ENCODE peak calls at places on chromosome 7, in ten cellular contexts. Z, X, L, S, H, W, P, K, M and R are unnamed samples.

GRCh38 chr7:96826089-96826488 is 116.4 kb upstream of the SEM1 start:
- DNase-seq in Z (no peak), X (no peak), L (no peak), S (no peak), H (no peak), W (peak; percentile 22), P (no peak), K (peak; percentile 4), M (no peak), R (no peak)

GRCh38 chr7:24152907-24153513 is 131.0 kb upstream of the NPY start:
- DNase-seq in Z (no peak), X (no peak), L (no peak), S (no peak), H (no peak), W (no peak), P (no peak), K (no peak), M (no peak), R (no peak)

GRCh38 chr7:88307841-88308240 is 1.1 kb upstream of the STEAP4 start:
- DNase-seq in Z (no peak), X (no peak), L (no peak), S (no peak), H (no peak), W (peak; percentile 60), P (no peak), K (no peak), M (peak; percentile 67), R (no peak)

GRCh38 chr7:122944682-122945303 is 50.7 kb downstream of the TAS2R16 start:
- DNase-seq in Z (no peak), X (peak; percentile 0), L (no peak), S (peak; percentile 1), H (peak; percentile 43), W (peak; percentile 29), P (no peak), K (peak; percentile 21), M (no peak), R (peak; percentile 51)

GRCh38 chr7:34165927-34166550 is 260.7 kb downstream of the BMPER start:
- DNase-seq in Z (no peak), X (peak; percentile 75), L (no peak), S (peak; percentile 62), H (peak; percentile 73), W (peak; percentile 53), P (no peak), K (peak; percentile 61), M (peak; percentile 33), R (peak; percentile 72)

GRCh38 chr7:44293561-44294324 is 31.7 kb downstream of the CAMK2B start:
- DNase-seq in Z (peak; percentile 22), X (peak; percentile 29), L (peak; percentile 16), S (no peak), H (no peak), W (peak; percentile 27), P (no peak), K (no peak), M (no peak), R (no peak)

GRCh38 chr7:93715234-93715633 is 140.7 kb upstream of the CALCR start:
- DNase-seq in Z (peak; percentile 35), X (peak; percentile 71), L (peak; percentile 36), S (peak; percentile 54), H (peak; percentile 76), W (peak; percentile 52), P (peak; percentile 56), K (peak; percentile 71), M (peak; percentile 16), R (peak; percentile 63)

GRCh38 chr7:70663680-70664079 is 468.3 kb upstream of the GALNT17 start:
- DNase-seq in Z (no peak), X (no peak), L (no peak), S (no peak), H (no peak), W (no peak), P (no peak), K (no peak), M (no peak), R (no peak)

GRCh38 chr7:132500727-132501410 is 75.4 kb downstream of the PLXNA4 start:
- DNase-seq in Z (peak; percentile 44), X (peak; percentile 34), L (peak; percentile 55), S (peak; percentile 76), H (peak; percentile 36), W (no peak), P (peak; percentile 28), K (peak; percentile 15), M (no peak), R (peak; percentile 70)

GRCh38 chr7:39683216-39683845 is 60.0 kb downstream of the RALA start:
- DNase-seq in Z (no peak), X (peak; percentile 82), L (no peak), S (peak; percentile 76), H (peak; percentile 52), W (peak; percentile 29), P (no peak), K (peak; percentile 80), M (no peak), R (peak; percentile 82)

GRCh38 chr7:33743594-33743993 is 161.7 kb upstream of the BMPER start:
- DNase-seq in Z (no peak), X (peak; percentile 92), L (no peak), S (peak; percentile 87), H (peak; percentile 98), W (peak; percentile 98), P (no peak), K (peak; percentile 84), M (peak; percentile 91), R (peak; percentile 93)

GRCh38 chr7:28908775-28909174 is 49.4 kb downstream of the TRIL start:
- DNase-seq in Z (no peak), X (no peak), L (no peak), S (no peak), H (no peak), W (no peak), P (no peak), K (no peak), M (no peak), R (no peak)

GRCh38 chr7:28903779-28904538 is 54.2 kb downstream of the TRIL start:
- DNase-seq in Z (no peak), X (no peak), L (no peak), S (no peak), H (peak; percentile 3), W (no peak), P (no peak), K (peak; percentile 19), M (no peak), R (peak; percentile 4)

GRCh38 chr7:28900311-28900710 is 57.8 kb downstream of the TRIL start:
- DNase-seq in Z (no peak), X (no peak), L (no peak), S (no peak), H (no peak), W (no peak), P (no peak), K (no peak), M (no peak), R (no peak)

DNA sequence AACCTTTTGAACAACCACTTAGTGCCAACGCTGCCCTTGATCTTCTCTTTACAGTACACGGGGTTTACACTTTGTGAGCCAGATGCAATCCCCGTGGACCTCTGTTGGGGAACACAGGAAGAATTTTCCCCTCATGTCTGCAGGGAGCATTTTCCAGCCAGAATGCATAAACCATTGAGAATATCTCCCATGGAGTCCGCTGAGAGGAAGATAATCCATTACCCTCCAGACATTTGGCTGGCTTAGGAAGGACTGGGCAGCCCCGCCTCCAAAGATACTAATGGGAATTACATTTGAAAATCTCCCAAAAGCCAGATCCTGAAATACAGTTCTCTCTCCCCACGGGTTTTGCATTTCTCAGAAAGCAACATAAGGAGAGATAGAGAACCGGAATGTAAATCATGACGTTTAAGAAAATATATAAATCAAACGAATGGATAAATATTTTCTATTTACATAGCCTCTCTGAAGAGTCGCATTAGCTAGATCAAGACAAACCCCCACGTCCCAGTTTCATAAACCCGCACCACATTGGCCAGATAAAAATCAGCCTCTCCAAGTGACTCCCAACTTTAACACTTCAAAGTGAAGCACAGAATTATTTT is 53.5 kb downstream of the TRIL start:
- DNase-seq in Z (no peak), X (peak; percentile 78), L (no peak), S (no peak), H (peak; percentile 5), W (peak; percentile 15), P (no peak), K (peak; percentile 57), M (no peak), R (peak; percentile 25)
- H3K4me3 ChIP-seq in Z (no peak overlapping the region), X (peak overlapping the region; percentile 40), L (no peak overlapping the region), S (peak overlapping the region; percentile 44), H (peak overlapping the region; percentile 49), W (no peak overlapping the region), P (no peak overlapping the region), K (peak overlapping the region; percentile 53), M (peak overlapping the region; percentile 21), R (peak overlapping the region; percentile 47)

GRCh38 chr7:153432056-153432455 is 620.1 kb upstream of the DPP6 start:
- DNase-seq in Z (no peak), X (no peak), L (no peak), S (no peak), H (no peak), W (no peak), P (no peak), K (no peak), M (no peak), R (no peak)
- TF ChIP-seq CTCF in Z (no peak), X (no peak), L (no peak), S (no peak), H (no peak), W (no peak), P (no peak), K (no peak), M (no peak), R (no peak)

GRCh38 chr7:16668978-16669377 is 23.0 kb downstream of the BZW2 start:
- DNase-seq in Z (no peak), X (peak; percentile 30), L (no peak), S (peak; percentile 49), H (peak; percentile 61), W (peak; percentile 48), P (no peak), K (peak; percentile 70), M (no peak), R (peak; percentile 73)

GRCh38 chr7:16670021-16670420 is 24.0 kb downstream of the BZW2 start:
- DNase-seq in Z (no peak), X (peak; percentile 69), L (no peak), S (peak; percentile 64), H (peak; percentile 72), W (no peak), P (no peak), K (peak; percentile 72), M (no peak), R (peak; percentile 77)

GRCh38 chr7:16670747-16671344 is 24.9 kb downstream of the BZW2 start:
- DNase-seq in Z (no peak), X (no peak), L (no peak), S (no peak), H (no peak), W (no peak), P (no peak), K (no peak), M (no peak), R (no peak)

GRCh38 chr7:16668049-16668858 is 22.3 kb downstream of the BZW2 start:
- DNase-seq in Z (peak; percentile 80), X (peak; percentile 99), L (peak; percentile 33), S (peak; percentile 99), H (peak; percentile 100), W (peak; percentile 100), P (peak; percentile 72), K (peak; percentile 100), M (peak; percentile 99), R (peak; percentile 100)

GRCh38 chr7:16669581-16669980 is 23.6 kb downstream of the BZW2 start:
- DNase-seq in Z (no peak), X (no peak), L (no peak), S (peak; percentile 30), H (peak; percentile 44), W (peak; percentile 61), P (no peak), K (peak; percentile 38), M (no peak), R (peak; percentile 84)
- H3K4me3 ChIP-seq in Z (no peak overlapping the region), X (no peak overlapping the region), L (no peak overlapping the region), S (no peak overlapping the region), H (no peak overlapping the region), W (no peak overlapping the region), P (no peak overlapping the region), K (no peak overlapping the region), M (no peak overlapping the region), R (no peak overlapping the region)

GRCh38 chr7:74590814-74591213 is 66.7 kb upstream of the GTF2I start:
- DNase-seq in Z (no peak), X (no peak), L (no peak), S (no peak), H (no peak), W (no peak), P (peak; percentile 4), K (no peak), M (no peak), R (no peak)
- TF ChIP-seq CTCF in Z (no peak), X (no peak), L (no peak), S (no peak), H (no peak), W (no peak), P (no peak), K (no peak), M (no peak), R (no peak)